ENCODE peak calls at places on chromosomes 6 and 20, in eight cellular contexts. H, J, N, F, B, Q, E and W are unnamed samples.
A peak's percentile ranks its signal among the peaks of the same experiment; 100 is the strongest.

GRCh38 chr6:159691963-159692287 is 1.1 kb downstream of the SOD2 start:
- DNase-seq in H (no peak), J (no peak), N (no peak), F (no peak), B (no peak), Q (peak; percentile 22), E (peak; percentile 11), W (no peak)

GRCh38 chr6:1229301-1229700 is 82.6 kb upstream of the FOXQ1 start:
- DNase-seq in H (no peak), J (no peak), N (no peak), F (no peak), B (no peak), Q (no peak), E (no peak), W (no peak)

GRCh38 chr20:23147964-23148720 is 62.0 kb upstream of the CD93 start:
- DNase-seq in H (no peak), J (no peak), N (no peak), F (no peak), B (peak; percentile 6), Q (peak; percentile 29), E (no peak), W (no peak)

GRCh38 chr6:144211160-144211559 is 60.8 kb downstream of the STX11 start:
- DNase-seq in H (no peak), J (no peak), N (no peak), F (no peak), B (no peak), Q (no peak), E (no peak), W (no peak)

GRCh38 chr6:124983383-124983782 is 21.1 kb downstream of the RNF217 start:
- DNase-seq in H (no peak), J (no peak), N (no peak), F (no peak), B (no peak), Q (no peak), E (no peak), W (no peak)

GRCh38 chr6:165729307-165729936 is 66.4 kb upstream of the PDE10A start:
- DNase-seq in H (peak; percentile 18), J (no peak), N (peak; percentile 27), F (no peak), B (no peak), Q (peak; percentile 75), E (peak; percentile 6), W (peak; percentile 25)

GRCh38 chr20:62274332-62275262 is 28.2 kb upstream of the ADRM1 start:
- DNase-seq in H (no peak), J (no peak), N (no peak), F (no peak), B (no peak), Q (peak; percentile 41), E (peak; percentile 45), W (no peak)

GRCh38 chr6:170269873-170270541 is 20.9 kb downstream of the DLL1 start:
- DNase-seq in H (no peak), J (no peak), N (no peak), F (no peak), B (no peak), Q (no peak), E (no peak), W (no peak)

GRCh38 chr20:38343107-38343797 is 3.0 kb upstream of the LBP start:
- DNase-seq in H (no peak), J (no peak), N (no peak), F (no peak), B (no peak), Q (no peak), E (no peak), W (no peak)

GRCh38 chr6:113813207-113813606 is 43.9 kb upstream of the MARCKS start:
- DNase-seq in H (no peak), J (no peak), N (no peak), F (no peak), B (no peak), Q (no peak), E (no peak), W (no peak)

GRCh38 chr20:17956099-17956685 is 12.4 kb downstream of the SNX5 start:
- DNase-seq in H (no peak), J (no peak), N (no peak), F (no peak), B (no peak), Q (no peak), E (no peak), W (no peak)

GRCh38 chr20:62325172-62325905 is 22.5 kb downstream of the ADRM1 start:
- DNase-seq in H (no peak), J (no peak), N (no peak), F (no peak), B (no peak), Q (no peak), E (no peak), W (no peak)

GRCh38 chr6:70280462-70280861 is 22.4 kb downstream of the COL9A1 start:
- DNase-seq in H (no peak), J (no peak), N (no peak), F (no peak), B (no peak), Q (no peak), E (no peak), W (no peak)

GRCh38 chr6:110325197-110325596 is 33.0 kb downstream of the METTL24 start:
- DNase-seq in H (no peak), J (no peak), N (no peak), F (no peak), B (no peak), Q (no peak), E (no peak), W (no peak)

GRCh38 chr20:51498765-51499540 is 43.6 kb downstream of the NFATC2 start:
- DNase-seq in H (no peak), J (no peak), N (no peak), F (no peak), B (no peak), Q (no peak), E (no peak), W (no peak)

GRCh38 chr6:11956781-11957180 is 55.3 kb upstream of the HIVEP1 start:
- DNase-seq in H (no peak), J (no peak), N (no peak), F (no peak), B (no peak), Q (no peak), E (no peak), W (no peak)

GRCh38 chr20:53097371-53097770 is 125.2 kb downstream of the TSHZ2 start:
- DNase-seq in H (no peak), J (no peak), N (no peak), F (no peak), B (no peak), Q (no peak), E (no peak), W (no peak)

GRCh38 chr6:47268572-47269187 is 41.0 kb downstream of the TNFRSF21 start:
- DNase-seq in H (no peak), J (no peak), N (no peak), F (no peak), B (no peak), Q (no peak), E (no peak), W (no peak)

GRCh38 chr6:50815436-50816114 is 3.1 kb upstream of the TFAP2B start:
- DNase-seq in H (no peak), J (no peak), N (no peak), F (no peak), B (no peak), Q (no peak), E (no peak), W (no peak)

GRCh38 chr6:42783177-42783875 is 1.5 kb downstream of the BICRAL start:
- DNase-seq in H (peak; percentile 96), J (peak; percentile 61), N (peak; percentile 52), F (peak; percentile 79), B (peak; percentile 66), Q (peak; percentile 82), E (peak; percentile 93), W (peak; percentile 76)

GRCh38 chr6:1235825-1236224 is 76.1 kb upstream of the FOXQ1 start:
- DNase-seq in H (no peak), J (no peak), N (no peak), F (no peak), B (no peak), Q (no peak), E (no peak), W (no peak)

GRCh38 chr6:12748815-12749521 is 32.4 kb downstream of the PHACTR1 start:
- DNase-seq in H (no peak), J (no peak), N (no peak), F (no peak), B (no peak), Q (no peak), E (no peak), W (no peak)

GRCh38 chr6:127201321-127201720 is 65.3 kb upstream of the RNF146 start:
- DNase-seq in H (no peak), J (no peak), N (no peak), F (no peak), B (no peak), Q (no peak), E (no peak), W (no peak)

GRCh38 chr6:1607557-1608221 is 2.0 kb upstream of the FOXC1 start:
- DNase-seq in H (peak; percentile 34), J (no peak), N (no peak), F (no peak), B (no peak), Q (peak; percentile 40), E (peak; percentile 44), W (peak; percentile 83)

GRCh38 chr6:131858765-131859490 is 51.1 kb downstream of the ENPP1 start:
- DNase-seq in H (no peak), J (no peak), N (no peak), F (no peak), B (no peak), Q (no peak), E (no peak), W (no peak)

GRCh38 chr6:8195040-8195713 is 92.8 kb upstream of the EEF1E1 start:
- DNase-seq in H (no peak), J (no peak), N (no peak), F (no peak), B (no peak), Q (no peak), E (no peak), W (no peak)

GRCh38 chr20:56759741-56760278 is 130.7 kb downstream of the TFAP2C start:
- DNase-seq in H (no peak), J (no peak), N (no peak), F (no peak), B (no peak), Q (no peak), E (no peak), W (no peak)

GRCh38 chr6:30544666-30545272 is 11.5 kb downstream of the GNL1 start:
- DNase-seq in H (no peak), J (no peak), N (no peak), F (no peak), B (no peak), Q (peak; percentile 48), E (peak; percentile 55), W (peak; percentile 71)